ENCODE peak calls at places on chromosomes 2 and 18, in eight cellular contexts. L, V, Q, S, U, E, J and W are unnamed samples.

GRCh38 chr2:237867465-237867864 is 8.0 kb downstream of the RAMP1 start:
- DNase-seq in S (no peak), L (no peak), V (no peak), Q (no peak), U (no peak), J (no peak), E (no peak), W (no peak)

GRCh38 chr18:26089247-26090129 is 925 bp downstream of the SS18 start:
- DNase-seq in J (peak), Q (peak), L (peak), V (no peak), U (peak), S (no peak), E (no peak), W (peak)

GRCh38 chr2:121707344-121707919 is 29.2 kb downstream of the NIFK start:
- DNase-seq in V (no peak), J (no peak), S (peak), L (no peak), U (peak), Q (peak), E (no peak), W (peak)

GRCh38 chr2:8599421-8600242 is 82.2 kb upstream of the ID2 start:
- DNase-seq in L (no peak), U (no peak), J (no peak), V (no peak), S (no peak), Q (no peak), E (no peak), W (no peak)

GRCh38 chr2:10424051-10424450 is 24.1 kb downstream of the ODC1 start:
- DNase-seq in V (no peak), J (no peak), E (no peak), L (no peak), S (no peak), U (peak), Q (no peak), W (no peak)

GRCh38 chr2:239955989-239956817 is 68.9 kb downstream of the NDUFA10 start:
- DNase-seq in U (no peak), E (no peak), V (no peak), L (no peak), S (no peak), J (no peak), Q (no peak), W (no peak)

GRCh38 chr2:95232232-95232631 is 24.9 kb downstream of the ZNF892 start:
- DNase-seq in J (no peak), E (no peak), L (no peak), U (no peak), S (no peak), V (no peak), Q (no peak), W (no peak)

GRCh38 chr2:45083175-45083574 is 73.9 kb upstream of the SIX2 start:
- DNase-seq in J (no peak), L (no peak), S (no peak), E (no peak), Q (no peak), U (no peak), V (no peak), W (no peak)

GRCh38 chr2:240398711-240399267 is 36.7 kb upstream of the GPC1 start:
- DNase-seq in J (no peak), U (no peak), V (no peak), L (no peak), S (no peak), Q (no peak), E (peak), W (no peak)

GRCh38 chr18:13608791-13609552 is 117.4 kb downstream of the FAM210A start:
- DNase-seq in L (peak), J (no peak), V (no peak), Q (no peak), S (no peak), U (no peak), E (no peak), W (no peak)

GRCh38 chr2:10347559-10347941 is 44.8 kb downstream of the HPCAL1 start:
- DNase-seq in Q (no peak), E (no peak), V (no peak), S (no peak), J (no peak), L (no peak), U (peak), W (no peak)

GRCh38 chr2:239021224-239021623 is 173.3 kb downstream of the TWIST2 start:
- DNase-seq in V (no peak), S (no peak), Q (no peak), E (peak), U (no peak), L (no peak), J (no peak), W (no peak)

GRCh38 chr2:54308186-54308585 is 52.2 kb upstream of the TSPYL6 start:
- DNase-seq in U (no peak), J (no peak), L (no peak), Q (no peak), E (no peak), V (no peak), S (no peak), W (no peak)

GRCh38 chr2:20551945-20552328 is 99.0 kb downstream of the HS1BP3 start:
- DNase-seq in U (no peak), E (no peak), J (no peak), Q (no peak), S (no peak), L (no peak), V (no peak), W (no peak)

GRCh38 chr2:238521002-238521401 is 94.3 kb downstream of the ASB1 start:
- DNase-seq in U (no peak), V (no peak), Q (no peak), J (no peak), E (no peak), S (no peak), L (no peak), W (no peak)

GRCh38 chr2:197090713-197091367 is 164.3 kb upstream of the PGAP1 start:
- DNase-seq in E (no peak), Q (no peak), V (no peak), L (no peak), J (no peak), U (peak), S (no peak), W (no peak)

GRCh38 chr2:36322108-36322507 is 33.5 kb upstream of the CRIM1 start:
- DNase-seq in U (peak), Q (no peak), E (no peak), J (no peak), V (no peak), S (no peak), L (no peak), W (no peak)

GRCh38 chr18:24726727-24727539 is 266.5 kb downstream of the HRH4 start:
- DNase-seq in U (peak), V (peak), E (peak), L (peak), J (peak), S (peak), Q (peak), W (peak)

GRCh38 chr2:171432969-171433762 is 624 bp downstream of the METTL8 start:
- DNase-seq in J (peak), E (no peak), S (peak), V (no peak), L (peak), Q (peak), U (peak), W (peak)

GRCh38 chr2:181790716-181791649 is 100.5 kb upstream of the ITPRID2 start:
- DNase-seq in S (no peak), V (no peak), U (no peak), Q (no peak), E (no peak), L (peak), J (no peak), W (peak)

GRCh38 chr2:170843656-170844055 is 27.0 kb downstream of the GAD1 start:
- DNase-seq in Q (no peak), U (no peak), V (no peak), S (no peak), L (no peak), E (no peak), J (no peak), W (no peak)

GRCh38 chr18:72871091-72871490 is 3.3 kb upstream of the NETO1 start:
- DNase-seq in E (no peak), Q (no peak), V (no peak), U (no peak), L (no peak), S (no peak), J (peak), W (peak)

GRCh38 chr2:71630110-71630967 is 177.0 kb downstream of the DYSF start:
- DNase-seq in S (no peak), V (no peak), E (no peak), Q (no peak), U (no peak), L (no peak), J (no peak), W (no peak)

GRCh38 chr18:50749945-50750344 is 69.9 kb downstream of the MRO start:
- DNase-seq in Q (no peak), V (no peak), L (no peak), E (no peak), U (no peak), S (no peak), J (no peak), W (no peak)

GRCh38 chr2:38835990-38836389 is 39.7 kb downstream of the DHX57 start:
- DNase-seq in V (no peak), L (no peak), J (no peak), S (no peak), Q (no peak), E (no peak), U (no peak), W (no peak)